ENCODE peak calls at places on chromosomes 3 and 15, in seven cellular contexts. L is neural progenitor cell, D is lower lobe of right lung, S is right atrium auricular region, U is astrocyte of the spinal cord, N is mucosa of descending colon, B is spleen. C is an unnamed sample.
A peak's percentile ranks its signal among the peaks of the same experiment; 100 is the strongest.

GRCh38 chr3:55637906-55638635 is 151.0 kb upstream of the WNT5A start:
- DNase-seq in L (no peak), D (no peak), S (no peak), U (no peak), N (no peak), B (no peak), C (no peak)

GRCh38 chr15:62901916-62902554 is 140.5 kb upstream of the TPM1 start:
- DNase-seq in L (no peak), D (no peak), S (no peak), U (no peak), N (no peak), B (no peak), C (peak; percentile 69)

GRCh38 chr15:39118510-39118909 is 462.4 kb upstream of the THBS1 start:
- DNase-seq in L (no peak), D (no peak), S (no peak), U (peak; percentile 86), N (no peak), B (no peak), C (peak; percentile 83)

GRCh38 chr15:84855032-84855645 is 29.3 kb upstream of the SLC28A1 start:
- DNase-seq in L (no peak), D (no peak), S (no peak), U (no peak), N (no peak), B (no peak), C (no peak)

GRCh38 chr3:98778852-98779379 is 15.8 kb downstream of the ST3GAL6 start:
- DNase-seq in L (no peak), D (no peak), S (no peak), U (peak; percentile 89), N (no peak), B (no peak), C (peak; percentile 95)

GRCh38 chr3:126024049-126024854 is 55.3 kb downstream of the ROPN1B start:
- DNase-seq in L (no peak), D (no peak), S (no peak), U (no peak), N (no peak), B (no peak), C (no peak)

GRCh38 chr3:156976933-156977332 is 150.8 kb downstream of the LEKR1 start:
- DNase-seq in L (no peak), D (no peak), S (no peak), U (no peak), N (no peak), B (no peak), C (no peak)

GRCh38 chr3:150062492-150062891 is 91.8 kb upstream of the PFN2 start:
- DNase-seq in L (peak; percentile 31), D (no peak), S (no peak), U (peak; percentile 79), N (no peak), B (no peak), C (peak; percentile 43)

GRCh38 chr3:15108082-15108545 is 9.2 kb upstream of the RBSN start:
- DNase-seq in L (peak; percentile 87), D (peak; percentile 79), S (no peak), U (peak; percentile 64), N (peak; percentile 70), B (peak; percentile 92), C (peak; percentile 54)

GRCh38 chr15:91465086-91465485 is 365.0 kb downstream of the SV2B start:
- DNase-seq in L (no peak), D (no peak), S (no peak), U (no peak), N (no peak), B (no peak), C (peak; percentile 14)

GRCh38 chr3:13623101-13623654 is 74.3 kb downstream of the FBLN2 start:
- DNase-seq in L (peak; percentile 14), D (peak; percentile 36), S (no peak), U (peak; percentile 19), N (no peak), B (peak; percentile 81), C (peak; percentile 98)

GRCh38 chr15:67178569-67179210 is 75.8 kb downstream of the AAGAB start:
- DNase-seq in L (no peak), D (peak; percentile 68), S (no peak), U (peak; percentile 99), N (peak; percentile 56), B (no peak), C (peak; percentile 79)

GRCh38 chr15:24917431-24917830 is 37.4 kb upstream of the SNRPN start:
- DNase-seq in L (no peak), D (no peak), S (no peak), U (no peak), N (no peak), B (no peak), C (no peak)

GRCh38 chr3:64518950-64519349 is 168.8 kb downstream of the ADAMTS9 start:
- DNase-seq in L (no peak), D (no peak), S (no peak), U (no peak), N (no peak), B (no peak), C (peak; percentile 62)

GRCh38 chr15:81115054-81115939 is 18.8 kb upstream of the CFAP161 start:
- DNase-seq in L (no peak), D (no peak), S (no peak), U (no peak), N (no peak), B (no peak), C (no peak)

GRCh38 chr3:195221015-195221853 is 49.7 kb downstream of the XXYLT1 start:
- DNase-seq in L (no peak), D (no peak), S (no peak), U (peak; percentile 40), N (no peak), B (peak; percentile 77), C (no peak)

GRCh38 chr3:32493437-32494414 is 8.9 kb downstream of the CMTM6 start:
- DNase-seq in L (no peak), D (no peak), S (no peak), U (no peak), N (no peak), B (no peak), C (peak; percentile 40)

GRCh38 chr15:26662226-26662750 is 110.6 kb downstream of the GABRB3 start:
- DNase-seq in L (peak; percentile 21), D (no peak), S (no peak), U (no peak), N (no peak), B (no peak), C (no peak)

GRCh38 chr3:97278506-97278905 is 464.1 kb downstream of the EPHA6 start:
- DNase-seq in L (peak; percentile 9), D (no peak), S (no peak), U (no peak), N (no peak), B (no peak), C (no peak)

GRCh38 chr15:26421065-26421464 is 351.8 kb downstream of the GABRB3 start:
- DNase-seq in L (no peak), D (no peak), S (no peak), U (no peak), N (no peak), B (no peak), C (no peak)

GRCh38 chr3:160564949-160565441 is 376 bp downstream of the KPNA4 start:
- DNase-seq in L (peak; percentile 86), D (peak; percentile 84), S (peak; percentile 70), U (peak; percentile 67), N (peak; percentile 86), B (peak; percentile 95), C (peak; percentile 29)

GRCh38 chr3:95923496-95924210 is 890.7 kb upstream of the EPHA6 start:
- DNase-seq in L (no peak), D (no peak), S (peak; percentile 72), U (peak; percentile 97), N (no peak), B (no peak), C (peak; percentile 82)

GRCh38 chr3:10551821-10552630 is 46.6 kb upstream of the ATP2B2 start:
- DNase-seq in L (no peak), D (peak; percentile 87), S (peak; percentile 60), U (peak; percentile 51), N (peak; percentile 68), B (no peak), C (peak; percentile 52)

GRCh38 chr15:90915808-90916440 is 12.8 kb downstream of the MAN2A2 start:
- DNase-seq in L (no peak), D (peak; percentile 87), S (peak; percentile 66), U (peak; percentile 39), N (peak; percentile 73), B (peak; percentile 91), C (no peak)

GRCh38 chr3:129794319-129795201 is 99.0 kb downstream of the TMCC1 start:
- DNase-seq in L (peak; percentile 87), D (peak; percentile 84), S (no peak), U (peak; percentile 50), N (peak; percentile 70), B (peak; percentile 78), C (peak; percentile 98)

DNA sequence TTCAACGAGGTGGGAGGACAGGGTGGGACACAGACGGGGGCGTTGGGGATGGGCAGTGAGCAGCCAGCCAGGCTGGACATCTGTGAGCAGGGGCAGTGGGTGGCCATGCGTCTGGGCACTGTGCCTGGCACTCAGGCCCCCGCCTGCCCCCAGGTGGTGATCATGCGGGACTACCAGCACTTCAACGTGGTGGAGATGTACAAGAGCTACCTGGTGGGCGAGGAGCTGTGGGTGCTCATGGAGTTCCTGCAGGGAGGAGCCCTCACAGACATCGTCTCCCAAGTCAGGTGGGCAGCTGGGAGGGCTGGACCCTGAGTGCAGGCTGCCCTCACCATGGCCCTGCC is 10.2 kb downstream of the ANKRD63 start:
- DNase-seq in L (no peak), D (no peak), S (no peak), U (no peak), N (no peak), B (no peak), C (no peak)
- TF ChIP-seq CTCF in L (no peak), D (no peak), S (no peak), U (peak; percentile 48), N (no peak), B (no peak), C (peak; percentile 54)

GRCh38 chr15:64072812-64073211 is 20.8 kb downstream of the CIAO2A start:
- DNase-seq in L (no peak), D (no peak), S (no peak), U (no peak), N (no peak), B (no peak), C (no peak)
- H3K4me3 ChIP-seq in L (no peak overlapping the region), D (no peak overlapping the region), S (no peak overlapping the region), U (no peak overlapping the region), N (no peak overlapping the region), B (no peak overlapping the region), C (no peak overlapping the region)

DNA sequence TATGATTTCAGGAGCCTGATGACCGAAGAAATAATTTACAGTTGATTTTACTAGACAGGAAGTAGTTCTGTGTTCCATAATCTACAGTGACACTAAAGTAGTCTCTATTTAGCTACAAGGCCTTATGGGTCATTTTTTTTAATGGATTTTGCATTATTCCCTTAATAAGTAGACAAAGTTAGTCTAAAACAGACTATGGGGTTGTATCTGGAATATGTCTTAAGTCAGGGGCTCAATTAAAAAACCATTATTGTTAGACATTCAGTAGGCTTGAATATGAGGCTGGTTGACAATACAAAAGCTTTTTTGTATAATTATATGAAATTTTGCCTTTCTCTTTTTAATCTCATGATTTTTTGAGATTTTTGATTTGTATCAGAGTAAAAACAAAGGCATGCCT is 820.0 kb upstream of the SEMA6D start:
- DNase-seq in L (no peak), D (no peak), S (no peak), U (no peak), N (no peak), B (no peak), C (no peak)
- TF ChIP-seq CTCF in L (no peak), D (no peak), S (no peak), U (no peak), N (no peak), B (no peak), C (no peak)

DNA sequence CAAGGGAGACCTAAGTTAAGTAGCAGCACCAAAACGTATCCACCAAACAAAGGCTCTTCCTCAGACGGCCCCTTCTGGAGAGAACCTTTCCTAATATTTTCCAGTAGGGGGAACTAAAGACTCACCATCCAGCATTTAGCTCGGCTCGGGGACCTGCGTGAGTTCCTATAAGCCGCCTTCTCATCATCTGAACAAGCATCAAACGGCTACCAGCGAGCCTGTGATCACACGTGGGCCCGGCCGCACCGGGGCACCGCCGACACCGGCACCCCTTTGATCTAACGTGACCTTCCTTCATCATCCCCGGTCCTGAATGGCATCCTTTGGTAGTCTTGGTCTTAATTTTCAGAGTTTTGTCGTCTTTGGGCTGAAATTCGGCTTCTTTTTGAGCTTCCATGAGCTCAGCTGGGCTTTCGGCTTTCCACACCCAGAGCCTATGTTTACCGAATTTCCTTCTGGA is 1.4 kb upstream of the ROBO2 start:
- DNase-seq in L (peak; percentile 93), D (peak; percentile 64), S (peak; percentile 77), U (peak; percentile 88), N (no peak), B (no peak), C (peak; percentile 77)
- H3K4me3 ChIP-seq in L (peak overlapping the region; percentile 76), D (peak overlapping the region; percentile 54), S (peak overlapping the region; percentile 54), U (peak overlapping the region; percentile 42), N (no peak overlapping the region), B (peak overlapping the region; percentile 45), C (peak overlapping the region; percentile 19)

C was measured in bronchial epithelial cell.